ENCODE peak calls at places on chromosomes 3 and 15, in six cellular contexts. K is ovary, T is thyroid gland, D is heart left ventricle, I is endothelial cell of umbilical vein, L is HepG2. B is an unnamed sample. For H3K27me3, the result is how much of the 10 kb centered on the place peaks cover.

GRCh38 chr3:102078864-102079808 is 229.8 kb downstream of the NFKBIZ start:
- DNase-seq in K (no peak), T (peak), D (no peak), L (no peak), I (peak), B (peak)

GRCh38 chr3:175941352-175941751 is 1082.2 kb downstream of the NAALADL2 start:
- DNase-seq in D (no peak), I (peak), K (no peak), T (peak), L (no peak), B (no peak)

GRCh38 chr3:13217736-13218540 is 144.7 kb upstream of the IQSEC1 start:
- DNase-seq in D (no peak), K (no peak), L (peak), T (no peak), I (no peak), B (no peak)

GRCh38 chr3:15055019-15055557 is 10.0 kb downstream of the MRPS25 start:
- DNase-seq in L (no peak), D (no peak), I (no peak), T (no peak), K (no peak), B (peak)

GRCh38 chr3:48268381-48268935 is 27.6 kb downstream of the ZNF589 start:
- DNase-seq in T (no peak), L (no peak), I (no peak), K (no peak), D (no peak), B (peak)

GRCh38 chr3:162525052-162525451 is 1028.4 kb downstream of the OTOL1 start:
- DNase-seq in D (no peak), K (no peak), L (no peak), I (no peak), T (no peak), B (no peak)

GRCh38 chr3:197554562-197555280 is 1.0 kb downstream of the BDH1 start:
- DNase-seq in L (no peak), K (peak), D (peak), I (peak), T (peak), B (peak)

GRCh38 chr15:36356978-36357582 is 222.3 kb upstream of the CDIN1 start:
- DNase-seq in K (no peak), D (no peak), I (peak), L (no peak), T (no peak), B (no peak)

GRCh38 chr15:74528876-74529275 is 12.1 kb upstream of the ARID3B start:
- DNase-seq in L (no peak), I (no peak), D (no peak), T (no peak), K (no peak), B (no peak)

GRCh38 chr3:113495035-113495434 is 19.9 kb downstream of the SPICE1 start:
- DNase-seq in I (peak), K (no peak), L (peak), D (no peak), T (peak), B (peak)

GRCh38 chr3:24242012-24242698 is 252.5 kb downstream of the THRB start:
- DNase-seq in K (no peak), I (peak), L (no peak), D (no peak), T (no peak), B (no peak)

GRCh38 chr3:8931342-8931741 is 31.9 kb downstream of the RAD18 start:
- DNase-seq in L (no peak), D (no peak), I (no peak), T (no peak), K (no peak), B (no peak)

GRCh38 chr3:134749802-134750553 is 45.1 kb upstream of the EPHB1 start:
- DNase-seq in I (no peak), T (no peak), D (no peak), L (no peak), K (no peak), B (no peak)

GRCh38 chr3:184075901-184076300 is 21.0 kb upstream of the HTR3E start:
- DNase-seq in I (no peak), K (no peak), T (no peak), L (no peak), D (no peak), B (no peak)

GRCh38 chr3:4993276-4994143 is 14.3 kb downstream of the BHLHE40 start:
- DNase-seq in K (no peak), D (no peak), I (no peak), T (no peak), L (no peak), B (no peak)

GRCh38 chr15:36271048-36271447 is 308.4 kb upstream of the CDIN1 start:
- DNase-seq in K (no peak), L (no peak), T (no peak), D (no peak), I (no peak), B (no peak)

GRCh38 chr3:48504051-48504946 is at the start of gene SHISA5:
- DNase-seq in T (peak), K (peak), D (peak), L (no peak), I (peak), B (peak)

GRCh38 chr3:4959180-4959579 is 20.1 kb upstream of the BHLHE40 start:
- DNase-seq in D (no peak), L (no peak), I (no peak), K (no peak), T (no peak), B (no peak)

GRCh38 chr3:77329161-77329560 is 289.3 kb downstream of the ROBO2 start:
- DNase-seq in T (no peak), L (no peak), D (no peak), I (no peak), K (no peak), B (no peak)

GRCh38 chr15:29672923-29673809 is 149.1 kb downstream of the TJP1 start:
- DNase-seq in K (no peak), L (no peak), T (no peak), D (no peak), I (no peak), B (no peak)

GRCh38 chr3:141452045-141452444 is 34.8 kb upstream of the RASA2 start:
- DNase-seq in K (no peak), L (peak), I (peak), T (no peak), D (no peak), B (peak)

GRCh38 chr15:46088486-46089437 is 453.9 kb downstream of the SQOR start:
- DNase-seq in D (no peak), T (no peak), K (no peak), L (no peak), I (peak), B (no peak)

GRCh38 chr3:87564438-87564837 is 288.1 kb upstream of the POU1F1 start:
- DNase-seq in T (no peak), L (no peak), I (no peak), D (no peak), K (no peak), B (no peak)
- H3K4me3 ChIP-seq in T (no peak), L (no peak), I (no peak), D (no peak), K (no peak), B (no peak)

DNA sequence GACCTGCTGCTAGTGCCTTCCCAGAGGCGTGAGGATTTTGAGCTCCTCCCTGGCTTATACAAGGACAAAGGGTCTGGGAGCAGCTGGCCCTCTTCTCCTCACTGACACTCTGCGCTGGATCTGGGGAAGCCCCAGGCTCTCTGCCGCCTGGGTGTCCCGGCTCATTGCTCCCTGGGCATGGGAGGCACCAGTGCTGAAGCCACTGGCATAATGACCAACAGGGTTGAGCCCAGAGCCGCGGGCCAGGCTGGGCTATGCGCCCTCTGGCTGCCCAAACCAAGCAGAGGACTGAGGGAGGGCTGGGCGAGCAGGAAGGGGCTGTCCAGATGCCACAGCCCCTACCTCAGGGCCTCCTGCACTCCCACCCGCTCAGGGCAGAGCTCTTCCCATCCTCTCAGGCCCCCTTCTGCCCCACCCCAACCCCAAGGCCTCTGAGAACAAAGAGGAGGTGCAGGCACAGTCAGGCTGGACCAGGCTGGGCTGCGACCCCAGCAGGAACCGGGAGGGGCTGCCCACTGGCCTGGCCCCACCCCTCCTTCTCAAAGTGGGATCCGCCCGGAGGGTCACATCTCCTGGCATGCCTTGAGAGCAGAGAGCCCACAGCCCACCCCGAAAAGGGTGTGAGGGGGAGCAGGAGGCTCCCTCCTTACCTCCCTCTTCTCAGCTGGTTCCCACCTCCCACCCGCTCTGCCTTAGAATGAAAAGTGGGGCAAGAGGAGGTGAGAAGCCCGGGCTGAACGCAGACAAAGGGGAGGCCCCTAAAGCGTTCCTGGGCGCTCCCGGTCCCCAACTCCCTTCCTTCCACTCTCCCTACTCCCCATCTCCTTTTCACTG is 1.5 kb downstream of the LINGO1 start:
- DNase-seq in T (peak), K (no peak), I (peak), L (no peak), D (no peak), B (no peak)
- H3K27me3 ChIP-seq in T (under half), K (under half), I (under half), L (under half), D (under half), B (under half)

GRCh38 chr3:112115806-112116383 is 17.2 kb downstream of the GCSAM start:
- DNase-seq in L (no peak), I (no peak), T (no peak), D (no peak), K (no peak), B (no peak)
- TF ChIP-seq POLR2A in L (no peak), I (no peak), T (no peak), D (no peak), K (no peak), B (no peak)

GRCh38 chr3:122787872-122788271 is 5.8 kb downstream of the HSPBAP1 start:
- DNase-seq in L (no peak), D (no peak), T (no peak), K (no peak), I (no peak), B (no peak)

GRCh38 chr3:122782804-122783203 is 10.8 kb downstream of the HSPBAP1 start:
- DNase-seq in L (no peak), K (no peak), D (no peak), I (no peak), T (no peak), B (no peak)

GRCh38 chr3:122784436-122784835 is 9.2 kb downstream of the HSPBAP1 start:
- DNase-seq in K (no peak), D (no peak), L (no peak), I (no peak), T (no peak), B (no peak)

GRCh38 chr3:122785231-122785630 is 8.4 kb downstream of the HSPBAP1 start:
- DNase-seq in I (no peak), K (no peak), T (no peak), D (no peak), L (no peak), B (no peak)

GRCh38 chr3:122786067-122786466 is 7.6 kb downstream of the HSPBAP1 start:
- DNase-seq in I (no peak), T (no peak), D (no peak), K (no peak), L (peak), B (no peak)
- H3K4me3 ChIP-seq in I (no peak), T (no peak), D (no peak), K (no peak), L (no peak), B (no peak)

GRCh38 chr3:34016925-34017592 is 218.6 kb downstream of the PDCD6IP start:
- DNase-seq in D (no peak), T (no peak), L (no peak), I (no peak), K (no peak), B (peak)

GRCh38 chr3:34013818-34014576 is 215.6 kb downstream of the PDCD6IP start:
- DNase-seq in K (no peak), I (no peak), L (peak), D (no peak), T (no peak), B (no peak)

GRCh38 chr3:34012102-34012461 is 213.7 kb downstream of the PDCD6IP start:
- DNase-seq in K (no peak), T (no peak), L (peak), D (no peak), I (peak), B (peak)

GRCh38 chr3:34017757-34018156 is 219.3 kb downstream of the PDCD6IP start:
- DNase-seq in L (no peak), K (no peak), D (no peak), T (no peak), I (no peak), B (no peak)

GRCh38 chr3:34015204-34016142 is 217.0 kb downstream of the PDCD6IP start:
- DNase-seq in T (no peak), I (no peak), K (no peak), L (peak), D (no peak), B (no peak)
- H3K27me3 ChIP-seq in T (under half), I (under half), K (under half), L (under half), D (under half), B (under half)

GRCh38 chr15:41772720-41773331 is 1.5 kb upstream of the MAPKBP1 start:
- DNase-seq in L (peak), D (no peak), I (peak), T (peak), K (peak), B (no peak)
- TF ChIP-seq POLR2A in L (no peak), D (no peak), I (no peak), T (no peak), K (no peak), B (no peak)

GRCh38 chr3:80769683-80770082 is 991.8 kb downstream of the GBE1 start:
- DNase-seq in K (no peak), D (no peak), L (no peak), T (no peak), I (no peak), B (no peak)

GRCh38 chr3:80767599-80767998 is 993.8 kb downstream of the GBE1 start:
- DNase-seq in D (no peak), L (no peak), K (no peak), T (no peak), I (peak), B (no peak)

GRCh38 chr3:80771085-80771484 is 990.4 kb downstream of the GBE1 start:
- DNase-seq in L (no peak), K (no peak), D (no peak), I (no peak), T (no peak), B (no peak)

DNA sequence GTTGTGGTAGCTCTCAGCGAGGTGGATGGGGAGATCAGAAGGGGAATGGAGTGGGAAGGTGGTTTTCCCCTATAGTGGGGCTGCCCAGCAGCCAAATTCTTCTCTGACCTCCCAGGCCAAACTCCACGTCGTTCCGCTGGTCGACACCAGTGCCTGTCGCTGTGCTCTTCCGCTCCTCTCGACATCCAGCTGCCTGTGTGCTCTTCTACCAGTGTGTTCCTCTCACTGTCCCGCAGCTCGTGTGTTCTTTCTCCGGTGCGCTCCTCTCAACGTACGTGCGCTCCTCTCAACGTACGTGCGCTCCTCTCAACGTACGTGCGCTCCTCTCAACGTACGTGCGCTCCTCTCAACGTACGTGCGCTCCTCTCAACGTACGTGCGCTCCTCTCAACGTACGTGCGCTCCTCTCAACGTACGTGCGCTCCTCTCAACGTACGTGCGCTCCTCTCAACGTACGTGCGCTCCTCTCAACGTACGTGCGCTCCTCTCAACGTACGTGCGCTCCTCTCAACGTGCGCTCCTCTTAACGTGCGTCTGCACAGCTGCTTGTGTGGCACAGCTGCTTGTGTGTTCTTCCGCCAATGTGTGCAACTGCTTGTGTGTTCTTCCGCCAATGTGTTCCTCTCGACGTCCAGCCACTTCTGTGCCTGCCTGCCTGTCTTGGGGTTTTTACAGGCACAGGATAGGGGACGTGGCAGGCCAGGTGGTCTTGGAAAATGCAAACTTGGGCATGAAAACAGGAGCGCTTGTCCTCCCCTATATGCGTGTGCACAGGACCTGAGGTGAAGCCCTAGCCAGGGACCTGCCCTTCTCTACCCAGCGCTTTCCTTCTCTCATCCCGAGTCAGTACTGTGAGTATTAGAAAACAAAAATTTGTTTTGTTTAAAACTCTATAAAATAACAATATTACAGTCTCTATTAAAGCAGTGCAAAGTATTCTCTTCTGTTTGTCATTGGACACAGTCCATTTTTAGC is 991.1 kb downstream of the GBE1 start:
- DNase-seq in L (no peak), K (no peak), T (no peak), D (no peak), I (no peak), B (no peak)
- H3K4me3 ChIP-seq in L (no peak), K (no peak), T (no peak), D (no peak), I (no peak), B (no peak)

GRCh38 chr15:65333863-65334262 is 29.4 kb downstream of the RNU5B-1 start:
- DNase-seq in L (no peak), K (no peak), D (no peak), T (no peak), I (no peak), B (no peak)
- H3K27me3 ChIP-seq in L (under half), K (under half), D (under half), T (under half), I (under half), B (under half)

B was measured in Peyer's patch.